ENCODE peak calls at places on chromosomes 16 and 17, in six cellular contexts. X is K562, M is mesendoderm, H is GM23248, W is endothelial cell of umbilical vein, F is PC-3. A is an unnamed sample.

GRCh38 chr17:5283531-5284315 is 1.6 kb downstream of the RABEP1 start:
- DNase-seq in X (peak; percentile 41), M (peak; percentile 23), H (peak; percentile 27), W (peak; percentile 23), F (peak; percentile 51), A (no peak)

GRCh38 chr16:87832137-87832527 is 37.2 kb downstream of the SLC7A5 start:
- DNase-seq in X (no peak), M (no peak), H (no peak), W (no peak), F (no peak), A (no peak)

GRCh38 chr17:66221343-66221742 is 7.9 kb downstream of the APOH start:
- DNase-seq in X (no peak), M (no peak), H (no peak), W (no peak), F (no peak), A (no peak)

GRCh38 chr17:19978206-19978802 is 676 bp upstream of the AKAP10 start:
- DNase-seq in X (no peak), M (peak; percentile 49), H (no peak), W (no peak), F (no peak), A (peak; percentile 50)

GRCh38 chr17:76714822-76715461 is 4.2 kb upstream of the MXRA7 start:
- DNase-seq in X (peak; percentile 79), M (peak; percentile 48), H (peak; percentile 64), W (peak; percentile 57), F (peak; percentile 87), A (peak; percentile 83)

GRCh38 chr17:28549274-28550132 is 2.9 kb downstream of the UNC119 start:
- DNase-seq in X (no peak), M (no peak), H (no peak), W (no peak), F (no peak), A (no peak)

GRCh38 chr17:57138030-57138911 is 53.2 kb downstream of the AKAP1 start:
- DNase-seq in X (no peak), M (no peak), H (no peak), W (no peak), F (no peak), A (no peak)

GRCh38 chr16:2513405-2514332 is at the start of gene ATP6V0C:
- DNase-seq in X (peak; percentile 96), M (peak; percentile 93), H (peak; percentile 94), W (peak; percentile 76), F (peak; percentile 88), A (peak; percentile 94)

GRCh38 chr16:16150878-16151152 is 72.5 kb downstream of the ABCC6 start:
- DNase-seq in X (no peak), M (no peak), H (no peak), W (no peak), F (no peak), A (no peak)

GRCh38 chr16:53892155-53892554 is 188.2 kb downstream of the FTO start:
- DNase-seq in X (peak; percentile 66), M (peak; percentile 67), H (peak; percentile 70), W (peak; percentile 72), F (peak; percentile 50), A (peak; percentile 72)

GRCh38 chr17:48429156-48429555 is 858 bp downstream of the SKAP1 start:
- DNase-seq in X (no peak), M (peak; percentile 45), H (no peak), W (no peak), F (no peak), A (no peak)

GRCh38 chr16:28219283-28219682 is 7.5 kb upstream of the XPO6 start:
- DNase-seq in X (no peak), M (peak; percentile 68), H (no peak), W (no peak), F (no peak), A (no peak)

GRCh38 chr17:17830740-17831207 is 6.0 kb downstream of the SREBF1 start:
- DNase-seq in X (no peak), M (no peak), H (no peak), W (no peak), F (no peak), A (peak; percentile 57)

GRCh38 chr17:75325827-75326586 is 36.8 kb upstream of the SLC25A19 start:
- DNase-seq in X (peak; percentile 76), M (peak; percentile 51), H (peak; percentile 43), W (peak; percentile 89), F (no peak), A (no peak)

GRCh38 chr16:2520784-2521577 is 810 bp downstream of the AMDHD2 start:
- DNase-seq in X (peak; percentile 80), M (peak; percentile 68), H (peak; percentile 67), W (no peak), F (peak; percentile 76), A (no peak)

GRCh38 chr17:57362797-57363556 is 106.7 kb downstream of the MSI2 start:
- DNase-seq in X (no peak), M (no peak), H (no peak), W (no peak), F (no peak), A (no peak)

GRCh38 chr16:75042423-75043174 is 43.8 kb downstream of the ZNRF1 start:
- DNase-seq in X (no peak), M (no peak), H (no peak), W (no peak), F (no peak), A (no peak)
- H3K27ac ChIP-seq in X (peak overlapping the region; percentile 95), M (no peak overlapping the region), H (no peak overlapping the region), W (no peak overlapping the region), F (no peak overlapping the region), A (no peak overlapping the region)

GRCh38 chr16:86495357-86495701 is 15.0 kb upstream of the FOXF1 start:
- DNase-seq in X (no peak), M (peak; percentile 42), H (no peak), W (no peak), F (no peak), A (no peak)

GRCh38 chr16:86496262-86496928 is 13.9 kb upstream of the FOXF1 start:
- DNase-seq in X (no peak), M (no peak), H (no peak), W (no peak), F (no peak), A (no peak)

GRCh38 chr16:86495756-86496261 is 14.5 kb upstream of the FOXF1 start:
- DNase-seq in X (no peak), M (peak; percentile 76), H (no peak), W (no peak), F (no peak), A (no peak)

GRCh38 chr16:86494039-86494564 is 16.2 kb upstream of the FOXF1 start:
- DNase-seq in X (no peak), M (no peak), H (no peak), W (no peak), F (no peak), A (no peak)

GRCh38 chr16:86494565-86495356 is 15.6 kb upstream of the FOXF1 start:
- DNase-seq in X (no peak), M (peak; percentile 34), H (no peak), W (no peak), F (no peak), A (no peak)
- H3K27me3 ChIP-seq in X (peaks cover 76% of the 10 kb centered on the region), M (peaks cover 63% of the 10 kb centered on the region), H (peaks cover 97% of the 10 kb centered on the region), W (peaks cover 95% of the 10 kb centered on the region), F (peaks cover 83% of the 10 kb centered on the region), A (peaks cover 53% of the 10 kb centered on the region)

DNA sequence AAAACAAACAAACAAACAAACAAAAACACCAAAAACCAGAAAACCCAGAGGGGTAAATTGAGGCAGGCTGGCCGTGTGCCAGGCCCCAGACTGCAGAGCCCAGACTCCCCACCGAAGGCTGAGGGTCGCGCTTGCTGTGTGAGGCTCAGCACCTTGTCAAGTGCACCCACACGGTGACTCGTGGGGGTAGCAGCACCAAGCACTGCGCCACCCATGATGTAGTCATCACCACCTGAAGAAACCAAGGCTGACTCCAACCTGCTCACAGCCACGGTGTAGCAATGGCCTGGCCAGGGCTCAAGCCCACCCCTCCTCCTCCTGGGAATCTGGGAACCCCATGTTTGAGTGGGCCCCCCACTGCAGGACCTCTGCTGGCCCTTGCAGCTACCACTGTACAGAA is 11.9 kb downstream of the MCRIP1 start:
- DNase-seq in X (no peak), M (no peak), H (no peak), W (no peak), F (no peak), A (no peak)
- H3K9ac ChIP-seq in X (peak overlapping the region; percentile 69), M (no peak overlapping the region), H (no peak overlapping the region), W (no peak overlapping the region), F (no peak overlapping the region), A (peak overlapping the region; percentile 50)

GRCh38 chr17:68804777-68805176 is 150.4 kb downstream of the ABCA8 start:
- DNase-seq in X (no peak), M (no peak), H (no peak), W (no peak), F (no peak), A (no peak)

GRCh38 chr17:68801564-68801963 is 153.6 kb downstream of the ABCA8 start:
- DNase-seq in X (no peak), M (no peak), H (no peak), W (no peak), F (no peak), A (no peak)

GRCh38 chr17:68805609-68806008 is 149.6 kb downstream of the ABCA8 start:
- DNase-seq in X (no peak), M (no peak), H (no peak), W (no peak), F (no peak), A (no peak)

GRCh38 chr17:68800731-68801130 is 154.5 kb downstream of the ABCA8 start:
- DNase-seq in X (no peak), M (no peak), H (peak; percentile 42), W (no peak), F (no peak), A (no peak)

DNA sequence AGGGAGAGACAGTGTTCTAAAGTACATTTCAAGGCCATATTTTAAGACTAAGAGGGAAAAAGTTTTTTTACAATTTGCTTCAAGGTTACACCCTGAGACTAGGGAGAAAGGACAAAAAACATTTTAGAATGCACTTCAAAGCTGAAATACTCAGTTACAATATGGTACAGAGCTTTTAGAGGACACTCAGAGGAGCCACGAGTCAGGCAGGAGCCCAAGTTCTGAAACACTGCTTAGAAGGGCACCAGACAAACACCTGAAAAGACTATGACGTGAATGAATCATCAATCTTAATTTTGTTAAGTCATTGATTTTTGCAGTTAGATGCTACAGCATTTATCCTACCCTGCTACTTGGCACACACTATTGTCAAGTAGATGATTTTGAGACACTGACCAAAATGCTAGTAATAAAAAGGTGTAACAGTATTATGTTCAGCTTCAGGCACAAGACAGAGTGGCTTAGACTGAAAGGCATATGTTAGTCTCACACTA is 152.0 kb downstream of the ABCA8 start:
- DNase-seq in X (no peak), M (no peak), H (no peak), W (no peak), F (no peak), A (no peak)
- H3K27ac ChIP-seq in X (no peak overlapping the region), M (no peak overlapping the region), H (no peak overlapping the region), W (no peak overlapping the region), F (no peak overlapping the region), A (no peak overlapping the region)

GRCh38 chr16:700684-701584 is 4.7 kb downstream of the FBXL16 start:
- DNase-seq in X (peak; percentile 62), M (peak; percentile 50), H (peak; percentile 42), W (no peak), F (no peak), A (no peak)
- H3K27me3 ChIP-seq in X (peaks cover 56% of the 10 kb centered on the region), M (peaks cover 28% of the 10 kb centered on the region), H (peaks cover 38% of the 10 kb centered on the region), W (peaks cover 31% of the 10 kb centered on the region), F (peaks cover 13% of the 10 kb centered on the region), A (peaks cover 57% of the 10 kb centered on the region)

A was measured in colonic mucosa.